ENCODE peak calls at places on chromosome 18, in nine cellular contexts. U, Y, S, R, M, O, H, X and A are unnamed samples.

GRCh38 chr18:79680100-79680879 is 687 bp downstream of the CTDP1 start:
- DNase-seq in U (no peak), Y (peak; percentile 43), S (peak; percentile 24), O (peak; percentile 93), H (peak; percentile 68), M (peak; percentile 45), X (peak; percentile 16), R (peak; percentile 58), A (no peak)

GRCh38 chr18:3683483-3683882 is 233.5 kb downstream of the TGIF1 start:
- DNase-seq in M (no peak), U (no peak), O (no peak), H (no peak), Y (no peak), X (no peak), S (no peak), R (no peak), A (no peak)

GRCh38 chr18:47254341-47254939 is 3.0 kb upstream of the SKOR2 start:
- DNase-seq in H (no peak), U (no peak), R (peak; percentile 43), M (no peak), Y (no peak), S (no peak), O (no peak), X (no peak), A (no peak)

GRCh38 chr18:74282359-74283254 is 9.2 kb downstream of the CYB5A start:
- DNase-seq in R (no peak), S (no peak), H (no peak), O (no peak), M (no peak), U (no peak), Y (no peak), X (no peak), A (no peak)

GRCh38 chr18:44924750-44925534 is 244.3 kb downstream of the SETBP1 start:
- DNase-seq in S (no peak), U (no peak), H (no peak), M (no peak), X (no peak), Y (no peak), R (no peak), O (no peak), A (no peak)

GRCh38 chr18:46247938-46248337 is 143.8 kb downstream of the HAUS1 start:
- DNase-seq in X (no peak), H (no peak), S (no peak), M (no peak), Y (no peak), R (peak; percentile 42), O (no peak), U (no peak), A (no peak)

GRCh38 chr18:57539702-57540101 is 46.8 kb downstream of the FECH start:
- DNase-seq in M (no peak), X (no peak), H (no peak), U (no peak), O (no peak), R (no peak), Y (no peak), S (no peak), A (no peak)

GRCh38 chr18:33751613-33752221 is 173.7 kb downstream of the ASXL3 start:
- DNase-seq in X (peak; percentile 7), O (no peak), U (no peak), S (no peak), Y (no peak), M (no peak), R (no peak), H (no peak), A (no peak)

GRCh38 chr18:47996091-47996541 is 65.7 kb upstream of the SMAD2 start:
- DNase-seq in O (no peak), R (peak; percentile 13), H (no peak), S (no peak), Y (no peak), M (no peak), U (no peak), X (no peak), A (no peak)

GRCh38 chr18:31450409-31450808 is 2.9 kb downstream of the DSG3 start:
- DNase-seq in O (no peak), S (no peak), X (no peak), R (no peak), Y (no peak), U (no peak), H (no peak), M (no peak), A (no peak)

GRCh38 chr18:50460691-50461090 is 85.8 kb downstream of the SKA1 start:
- DNase-seq in S (no peak), M (no peak), U (no peak), Y (no peak), R (no peak), O (no peak), H (no peak), X (no peak), A (no peak)

GRCh38 chr18:3623769-3624545 is 174.0 kb downstream of the TGIF1 start:
- DNase-seq in U (peak; percentile 45), R (peak; percentile 99), M (no peak), S (no peak), Y (peak; percentile 61), X (peak; percentile 99), H (peak; percentile 88), O (no peak), A (peak; percentile 95)